ENCODE peak calls at places on chromosomes 5 and 9, in four cellular contexts. One of them, this sample, is unnamed.

GRCh38 chr5:97231025-97231636 is 48.1 kb upstream of the RIOK2 start:
- DNase-seq in fibroblast of lung: peak
- DNase-seq in left lung: no peak
- DNase-seq in Panc1: peak
- DNase-seq in this sample: no peak

GRCh38 chr9:69364510-69365150 is 39.6 kb downstream of the ENTREP1 start:
- DNase-seq in fibroblast of lung: no peak
- DNase-seq in left lung: no peak
- DNase-seq in Panc1: no peak
- DNase-seq in this sample: no peak

GRCh38 chr5:173464813-173465212 is 136.6 kb upstream of the STC2 start:
- DNase-seq in fibroblast of lung: no peak
- DNase-seq in left lung: no peak
- DNase-seq in Panc1: no peak
- DNase-seq in this sample: no peak

GRCh38 chr9:101738566-101739183 is at the start of gene GRIN3A:
- DNase-seq in fibroblast of lung: no peak
- DNase-seq in left lung: peak
- DNase-seq in Panc1: no peak
- DNase-seq in this sample: no peak

GRCh38 chr5:11370985-11371384 is 533.3 kb downstream of the CTNND2 start:
- DNase-seq in fibroblast of lung: no peak
- DNase-seq in left lung: no peak
- DNase-seq in Panc1: no peak
- DNase-seq in this sample: no peak

GRCh38 chr5:140135127-140135526 is 9.4 kb downstream of the IGIP start:
- DNase-seq in fibroblast of lung: no peak
- DNase-seq in left lung: no peak
- DNase-seq in Panc1: no peak
- DNase-seq in this sample: no peak

GRCh38 chr9:2307480-2307879 is 292.3 kb downstream of the SMARCA2 start:
- DNase-seq in fibroblast of lung: peak
- DNase-seq in left lung: no peak
- DNase-seq in Panc1: no peak
- DNase-seq in this sample: no peak

GRCh38 chr5:102627311-102627710 is 127.8 kb upstream of the PAM start:
- DNase-seq in fibroblast of lung: peak
- DNase-seq in left lung: no peak
- DNase-seq in Panc1: no peak
- DNase-seq in this sample: no peak

GRCh38 chr5:92991681-92992472 is 589.1 kb downstream of the NR2F1-AS1 start:
- DNase-seq in fibroblast of lung: peak
- DNase-seq in left lung: no peak
- DNase-seq in Panc1: no peak
- DNase-seq in this sample: no peak

GRCh38 chr9:22214497-22215031 is 205.5 kb upstream of the CDKN2B start:
- DNase-seq in fibroblast of lung: peak
- DNase-seq in left lung: no peak
- DNase-seq in Panc1: no peak
- DNase-seq in this sample: no peak

GRCh38 chr5:137887831-137888230 is 1.4 kb upstream of the PKD2L2 start:
- DNase-seq in fibroblast of lung: no peak
- DNase-seq in left lung: no peak
- DNase-seq in Panc1: no peak
- DNase-seq in this sample: no peak

GRCh38 chr5:153794327-153794726 is 244.4 kb downstream of the FAM114A2 start:
- DNase-seq in fibroblast of lung: no peak
- DNase-seq in left lung: no peak
- DNase-seq in Panc1: no peak
- DNase-seq in this sample: no peak

GRCh38 chr5:27652505-27652904 is 614.1 kb upstream of the CDH9 start:
- DNase-seq in fibroblast of lung: no peak
- DNase-seq in left lung: no peak
- DNase-seq in Panc1: no peak
- DNase-seq in this sample: no peak

GRCh38 chr5:128905225-128906110 is 59.8 kb upstream of the SLC27A6 start:
- DNase-seq in fibroblast of lung: peak
- DNase-seq in left lung: no peak
- DNase-seq in Panc1: peak
- DNase-seq in this sample: no peak

GRCh38 chr9:87497604-87498045 is at the start of gene DAPK1:
- DNase-seq in fibroblast of lung: peak
- DNase-seq in left lung: peak
- DNase-seq in Panc1: no peak
- DNase-seq in this sample: no peak

GRCh38 chr9:26675055-26675454 is 217.5 kb downstream of the CAAP1 start:
- DNase-seq in fibroblast of lung: peak
- DNase-seq in left lung: no peak
- DNase-seq in Panc1: no peak
- DNase-seq in this sample: no peak

GRCh38 chr5:132364319-132364718 is 5.2 kb upstream of the SLC22A5 start:
- DNase-seq in fibroblast of lung: peak
- DNase-seq in left lung: no peak
- DNase-seq in Panc1: no peak
- DNase-seq in this sample: no peak

GRCh38 chr9:14080940-14081621 is 232.9 kb downstream of the NFIB start:
- DNase-seq in fibroblast of lung: peak
- DNase-seq in left lung: no peak
- DNase-seq in Panc1: no peak
- DNase-seq in this sample: no peak

GRCh38 chr5:90902170-90902569 is 343.6 kb downstream of the ADGRV1 start:
- DNase-seq in fibroblast of lung: no peak
- DNase-seq in left lung: no peak
- DNase-seq in Panc1: no peak
- DNase-seq in this sample: no peak

GRCh38 chr5:52837591-52838001 is 49.9 kb downstream of the ITGA1 start:
- DNase-seq in fibroblast of lung: peak
- DNase-seq in left lung: no peak
- DNase-seq in Panc1: no peak
- DNase-seq in this sample: no peak

GRCh38 chr9:38263534-38263933 is 129.0 kb upstream of the ALDH1B1 start:
- DNase-seq in fibroblast of lung: peak
- DNase-seq in left lung: no peak
- DNase-seq in Panc1: no peak
- DNase-seq in this sample: no peak

GRCh38 chr5:2806176-2806575 is 54.7 kb upstream of the IRX2 start:
- DNase-seq in fibroblast of lung: no peak
- DNase-seq in left lung: no peak
- DNase-seq in Panc1: no peak
- DNase-seq in this sample: no peak

GRCh38 chr5:124655943-124656459 is 90.4 kb downstream of the ZNF608 start:
- DNase-seq in fibroblast of lung: peak
- DNase-seq in left lung: no peak
- DNase-seq in Panc1: peak
- DNase-seq in this sample: no peak

GRCh38 chr9:71620806-71621205 is 147.5 kb downstream of the CEMIP2 start:
- DNase-seq in fibroblast of lung: peak
- DNase-seq in left lung: no peak
- DNase-seq in Panc1: no peak
- DNase-seq in this sample: no peak

GRCh38 chr5:14628346-14628745 is 36.2 kb upstream of the OTULIN start:
- DNase-seq in fibroblast of lung: peak
- DNase-seq in left lung: no peak
- DNase-seq in Panc1: no peak
- DNase-seq in this sample: no peak

GRCh38 chr5:54881286-54882005 is 103.9 kb downstream of the ESM1 start:
- DNase-seq in fibroblast of lung: peak
- DNase-seq in left lung: no peak
- DNase-seq in Panc1: no peak
- DNase-seq in this sample: no peak

GRCh38 chr9:102985162-102985900 is 9.8 kb upstream of the CYLC2 start:
- DNase-seq in fibroblast of lung: no peak
- DNase-seq in left lung: no peak
- DNase-seq in Panc1: no peak
- DNase-seq in this sample: no peak
- H3K4me3 ChIP-seq in fibroblast of lung: no peak
- H3K4me3 ChIP-seq in left lung: no peak
- H3K4me3 ChIP-seq in Panc1: no peak
- H3K4me3 ChIP-seq in this sample: no peak

GRCh38 chr5:36066540-36067210 is at the start of gene UGT3A2:
- DNase-seq in fibroblast of lung: no peak
- DNase-seq in left lung: no peak
- DNase-seq in Panc1: no peak
- DNase-seq in this sample: no peak
- H3K4me3 ChIP-seq in fibroblast of lung: no peak
- H3K4me3 ChIP-seq in left lung: no peak
- H3K4me3 ChIP-seq in Panc1: peak
- H3K4me3 ChIP-seq in this sample: no peak

GRCh38 chr5:159102294-159102934 is 2.7 kb upstream of the EBF1 start:
- DNase-seq in fibroblast of lung: no peak
- DNase-seq in left lung: no peak
- DNase-seq in Panc1: no peak
- DNase-seq in this sample: no peak

GRCh38 chr5:159103086-159103485 is 3.4 kb upstream of the EBF1 start:
- DNase-seq in fibroblast of lung: no peak
- DNase-seq in left lung: no peak
- DNase-seq in Panc1: no peak
- DNase-seq in this sample: no peak

GRCh38 chr5:159104759-159105317 is 5.1 kb upstream of the EBF1 start:
- DNase-seq in fibroblast of lung: no peak
- DNase-seq in left lung: peak
- DNase-seq in Panc1: no peak
- DNase-seq in this sample: no peak

GRCh38 chr5:159105318-159106053 is 5.8 kb upstream of the EBF1 start:
- DNase-seq in fibroblast of lung: no peak
- DNase-seq in left lung: no peak
- DNase-seq in Panc1: no peak
- DNase-seq in this sample: no peak

GRCh38 chr5:159104058-159104651 is 4.4 kb upstream of the EBF1 start:
- DNase-seq in fibroblast of lung: no peak
- DNase-seq in left lung: peak
- DNase-seq in Panc1: no peak
- DNase-seq in this sample: no peak
- H3K4me3 ChIP-seq in fibroblast of lung: no peak
- H3K4me3 ChIP-seq in left lung: no peak
- H3K4me3 ChIP-seq in Panc1: no peak
- H3K4me3 ChIP-seq in this sample: no peak

GRCh38 chr9:99403371-99403770 is 181.3 kb downstream of the SEC61B start:
- DNase-seq in fibroblast of lung: no peak
- DNase-seq in left lung: no peak
- DNase-seq in Panc1: no peak
- DNase-seq in this sample: no peak
- H3K4me3 ChIP-seq in fibroblast of lung: no peak
- H3K4me3 ChIP-seq in left lung: no peak
- H3K4me3 ChIP-seq in Panc1: no peak
- H3K4me3 ChIP-seq in this sample: no peak

GRCh38 chr5:150789431-150789830 is 10.9 kb downstream of the SMIM3 start:
- DNase-seq in fibroblast of lung: peak
- DNase-seq in left lung: no peak
- DNase-seq in Panc1: no peak
- DNase-seq in this sample: no peak
- H3K4me3 ChIP-seq in fibroblast of lung: no peak
- H3K4me3 ChIP-seq in left lung: no peak
- H3K4me3 ChIP-seq in Panc1: no peak
- H3K4me3 ChIP-seq in this sample: no peak

GRCh38 chr5:151740958-151741373 is 17.5 kb downstream of the ATOX1 start:
- DNase-seq in fibroblast of lung: peak
- DNase-seq in left lung: no peak
- DNase-seq in Panc1: peak
- DNase-seq in this sample: no peak
- H3K4me3 ChIP-seq in fibroblast of lung: no peak
- H3K4me3 ChIP-seq in left lung: no peak
- H3K4me3 ChIP-seq in Panc1: no peak
- H3K4me3 ChIP-seq in this sample: no peak

DNA sequence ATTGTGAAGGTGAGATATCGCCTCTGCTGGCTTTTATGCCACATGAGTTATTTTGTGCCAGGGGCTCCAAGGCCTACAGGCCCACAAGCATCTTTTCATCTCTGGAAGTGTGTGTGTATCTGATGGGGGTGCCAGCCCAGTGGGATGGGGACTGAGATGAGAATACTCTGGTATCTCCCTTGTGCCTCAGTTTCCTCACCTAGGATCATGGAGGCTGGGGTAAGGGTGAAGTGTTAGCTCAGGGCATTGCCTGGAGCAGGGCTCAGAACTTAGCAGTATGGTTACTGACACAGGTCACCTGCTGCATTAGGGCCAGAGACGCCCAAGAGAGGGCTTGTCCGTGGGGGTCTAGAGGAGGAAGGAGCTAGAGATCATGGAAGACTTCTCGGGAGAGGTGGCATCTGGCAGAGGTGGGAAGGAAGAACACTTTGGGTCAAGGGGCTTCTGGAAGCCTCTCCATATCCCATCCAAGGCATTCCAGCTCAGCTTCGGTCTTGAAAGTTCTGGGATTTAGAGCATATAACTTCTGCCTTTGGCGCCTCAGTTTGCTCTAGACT is 755 bp upstream of the WNK2 start:
- DNase-seq in fibroblast of lung: no peak
- DNase-seq in left lung: no peak
- DNase-seq in Panc1: no peak
- DNase-seq in this sample: no peak
- H3K4me3 ChIP-seq in fibroblast of lung: no peak
- H3K4me3 ChIP-seq in left lung: no peak
- H3K4me3 ChIP-seq in Panc1: peak
- H3K4me3 ChIP-seq in this sample: peak

DNA sequence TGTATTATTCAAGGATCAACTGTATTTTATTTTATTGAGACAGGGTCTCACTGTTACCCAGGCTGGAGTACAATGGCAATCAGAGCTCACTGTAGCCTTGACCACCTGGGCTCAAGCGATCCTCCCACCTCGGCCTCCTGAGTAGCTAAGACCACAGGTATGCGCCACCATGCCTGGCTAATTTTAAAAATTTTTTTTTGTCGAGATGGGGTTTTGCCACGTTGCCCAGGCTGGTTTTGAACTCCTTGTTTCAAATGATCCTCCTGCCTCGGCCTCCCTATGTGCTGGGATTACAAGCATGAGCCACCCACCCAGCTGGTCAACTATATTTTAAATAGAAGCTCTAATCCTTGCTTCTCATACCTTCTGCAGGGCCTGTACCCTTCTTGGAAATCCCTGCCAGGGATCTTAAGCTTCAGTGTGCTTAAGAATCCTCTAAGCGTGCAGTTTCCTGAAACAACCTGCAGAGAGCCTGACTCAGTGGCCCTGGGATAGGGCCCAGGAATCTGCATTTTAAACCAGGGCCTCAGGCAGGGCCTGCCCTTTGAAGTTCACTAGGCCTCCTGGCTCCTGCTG is 2.9 kb downstream of the AKNA start:
- DNase-seq in fibroblast of lung: no peak
- DNase-seq in left lung: no peak
- DNase-seq in Panc1: no peak
- DNase-seq in this sample: no peak
- H3K4me3 ChIP-seq in fibroblast of lung: no peak
- H3K4me3 ChIP-seq in left lung: peak
- H3K4me3 ChIP-seq in Panc1: no peak
- H3K4me3 ChIP-seq in this sample: peak

This sample was measured in ascending aorta.